ENCODE peak calls at places on chromosomes 13 and 19, in six cellular contexts. One of them, this sample, is unnamed.

GRCh38 chr19:38389101-38389925 is 816 bp downstream of the SPRED3 start:
- DNase-seq in CD4-positive, alpha-beta memory T cell: no peak
- DNase-seq in IMR-90: peak
- DNase-seq in tibial artery: peak
- DNase-seq in H1: no peak
- DNase-seq in cardiac fibroblast: peak
- DNase-seq in this sample: no peak

GRCh38 chr19:10533656-10534386 is 9.9 kb upstream of the ATG4D start:
- DNase-seq in IMR-90: peak
- DNase-seq in cardiac fibroblast: peak
- DNase-seq in H1: no peak
- DNase-seq in CD4-positive, alpha-beta memory T cell: no peak
- DNase-seq in tibial artery: no peak
- DNase-seq in this sample: peak

GRCh38 chr13:56735537-56735942 is 405.2 kb upstream of the PRR20A start:
- DNase-seq in tibial artery: no peak
- DNase-seq in CD4-positive, alpha-beta memory T cell: no peak
- DNase-seq in IMR-90: no peak
- DNase-seq in H1: no peak
- DNase-seq in cardiac fibroblast: no peak
- DNase-seq in this sample: no peak

GRCh38 chr13:112740502-112741131 is 50.8 kb downstream of the ATP11A start:
- DNase-seq in CD4-positive, alpha-beta memory T cell: no peak
- DNase-seq in tibial artery: peak
- DNase-seq in H1: no peak
- DNase-seq in IMR-90: peak
- DNase-seq in cardiac fibroblast: peak
- DNase-seq in this sample: no peak

GRCh38 chr13:48816696-48817095 is 159.0 kb upstream of the FNDC3A start:
- DNase-seq in H1: no peak
- DNase-seq in CD4-positive, alpha-beta memory T cell: no peak
- DNase-seq in cardiac fibroblast: no peak
- DNase-seq in tibial artery: no peak
- DNase-seq in IMR-90: peak
- DNase-seq in this sample: no peak

GRCh38 chr13:64272681-64273080 is 2857.0 kb upstream of the PCDH20 start:
- DNase-seq in cardiac fibroblast: peak
- DNase-seq in H1: no peak
- DNase-seq in CD4-positive, alpha-beta memory T cell: no peak
- DNase-seq in IMR-90: no peak
- DNase-seq in tibial artery: no peak
- DNase-seq in this sample: no peak

GRCh38 chr13:42876810-42877550 is 95.6 kb downstream of the FAM216B start:
- DNase-seq in H1: no peak
- DNase-seq in cardiac fibroblast: peak
- DNase-seq in tibial artery: no peak
- DNase-seq in CD4-positive, alpha-beta memory T cell: no peak
- DNase-seq in IMR-90: peak
- DNase-seq in this sample: peak

GRCh38 chr13:98848736-98849135 is 96.3 kb upstream of the SLC15A1 start:
- DNase-seq in CD4-positive, alpha-beta memory T cell: no peak
- DNase-seq in tibial artery: no peak
- DNase-seq in IMR-90: peak
- DNase-seq in cardiac fibroblast: no peak
- DNase-seq in H1: no peak
- DNase-seq in this sample: no peak

GRCh38 chr19:3818479-3818878 is 32.3 kb upstream of the MATK start:
- DNase-seq in tibial artery: no peak
- DNase-seq in IMR-90: peak
- DNase-seq in CD4-positive, alpha-beta memory T cell: no peak
- DNase-seq in H1: no peak
- DNase-seq in cardiac fibroblast: no peak
- DNase-seq in this sample: no peak

GRCh38 chr19:3665681-3666544 is 34.4 kb downstream of the PIP5K1C start:
- DNase-seq in IMR-90: no peak
- DNase-seq in tibial artery: peak
- DNase-seq in H1: no peak
- DNase-seq in CD4-positive, alpha-beta memory T cell: peak
- DNase-seq in cardiac fibroblast: peak
- DNase-seq in this sample: no peak

GRCh38 chr19:49689133-49690072 is at the start of gene ADM5:
- DNase-seq in tibial artery: no peak
- DNase-seq in IMR-90: no peak
- DNase-seq in H1: no peak
- DNase-seq in cardiac fibroblast: no peak
- DNase-seq in CD4-positive, alpha-beta memory T cell: no peak
- DNase-seq in this sample: no peak

GRCh38 chr19:39240421-39240820 is 4.4 kb downstream of the IFNL3 start:
- DNase-seq in cardiac fibroblast: no peak
- DNase-seq in H1: no peak
- DNase-seq in IMR-90: no peak
- DNase-seq in CD4-positive, alpha-beta memory T cell: no peak
- DNase-seq in tibial artery: no peak
- DNase-seq in this sample: no peak

GRCh38 chr19:6740589-6741348 is 1.3 kb downstream of the TRIP10 start:
- DNase-seq in CD4-positive, alpha-beta memory T cell: no peak
- DNase-seq in IMR-90: peak
- DNase-seq in cardiac fibroblast: peak
- DNase-seq in H1: no peak
- DNase-seq in tibial artery: peak
- DNase-seq in this sample: no peak

GRCh38 chr13:27857271-27857670 is 62.5 kb upstream of the PDX1 start:
- DNase-seq in cardiac fibroblast: no peak
- DNase-seq in H1: no peak
- DNase-seq in CD4-positive, alpha-beta memory T cell: no peak
- DNase-seq in IMR-90: no peak
- DNase-seq in tibial artery: no peak
- DNase-seq in this sample: no peak

GRCh38 chr19:48613024-48613851 is 1.6 kb downstream of the FAM83E start:
- DNase-seq in IMR-90: no peak
- DNase-seq in H1: no peak
- DNase-seq in CD4-positive, alpha-beta memory T cell: no peak
- DNase-seq in tibial artery: no peak
- DNase-seq in cardiac fibroblast: no peak
- DNase-seq in this sample: no peak

GRCh38 chr19:11872624-11873023 is 15.0 kb upstream of the ZNF69 start:
- DNase-seq in CD4-positive, alpha-beta memory T cell: no peak
- DNase-seq in IMR-90: no peak
- DNase-seq in cardiac fibroblast: no peak
- DNase-seq in tibial artery: no peak
- DNase-seq in H1: no peak
- DNase-seq in this sample: no peak

GRCh38 chr19:38736036-38736412 is 8.2 kb downstream of the CAPN12 start:
- DNase-seq in cardiac fibroblast: no peak
- DNase-seq in H1: no peak
- DNase-seq in tibial artery: peak
- DNase-seq in CD4-positive, alpha-beta memory T cell: peak
- DNase-seq in IMR-90: no peak
- DNase-seq in this sample: no peak

GRCh38 chr19:9171393-9171991 is 7.3 kb upstream of the OR7D2 start:
- DNase-seq in cardiac fibroblast: peak
- DNase-seq in IMR-90: no peak
- DNase-seq in CD4-positive, alpha-beta memory T cell: no peak
- DNase-seq in tibial artery: no peak
- DNase-seq in H1: no peak
- DNase-seq in this sample: no peak

GRCh38 chr19:53898680-53899341 is 10.3 kb upstream of the CACNG7 start:
- DNase-seq in tibial artery: no peak
- DNase-seq in cardiac fibroblast: no peak
- DNase-seq in IMR-90: no peak
- DNase-seq in H1: peak
- DNase-seq in CD4-positive, alpha-beta memory T cell: no peak
- DNase-seq in this sample: no peak

DNA sequence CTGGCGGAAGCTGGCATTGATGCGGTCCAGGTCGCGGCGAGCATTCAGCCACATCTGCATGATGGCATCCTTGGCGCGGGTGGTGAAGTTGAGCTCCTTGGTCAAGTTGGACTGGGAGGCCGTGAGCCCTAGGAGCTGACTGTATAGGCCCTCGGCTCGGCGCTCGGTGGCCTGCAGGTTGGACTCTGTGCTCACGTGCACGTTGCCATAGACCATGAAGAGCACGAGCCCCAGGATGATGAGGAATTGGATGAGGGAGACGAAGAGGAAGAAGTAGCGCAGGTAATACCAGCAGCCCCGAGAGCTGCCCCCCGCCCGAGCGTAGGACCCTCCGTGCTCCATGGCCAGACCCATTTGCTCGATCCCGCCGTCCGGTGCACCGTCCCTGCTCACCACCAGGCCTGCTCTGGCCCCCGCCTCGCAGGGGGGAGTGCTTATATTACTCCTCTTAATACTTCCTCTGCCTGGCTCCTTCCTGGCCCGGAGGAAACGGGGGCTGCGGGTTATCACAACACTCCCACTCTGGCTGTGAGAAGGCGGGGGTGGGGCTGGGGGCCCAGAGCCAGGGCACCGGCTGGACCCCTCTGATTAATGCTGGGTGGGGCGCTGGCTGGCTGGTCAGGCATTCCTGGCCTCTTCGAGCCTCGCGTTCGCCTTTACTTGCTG is at the start of gene PLVAP:
- DNase-seq in tibial artery: peak
- DNase-seq in cardiac fibroblast: no peak
- DNase-seq in H1: no peak
- DNase-seq in IMR-90: no peak
- DNase-seq in CD4-positive, alpha-beta memory T cell: no peak
- DNase-seq in this sample: no peak
- H3K4me3 ChIP-seq in tibial artery: peak
- H3K4me3 ChIP-seq in cardiac fibroblast: no peak
- H3K4me3 ChIP-seq in H1: no peak
- H3K4me3 ChIP-seq in IMR-90: no peak
- H3K4me3 ChIP-seq in CD4-positive, alpha-beta memory T cell: no peak
- H3K4me3 ChIP-seq in this sample: no peak

GRCh38 chr19:33063356-33064116 is 1.2 kb downstream of the RHPN2 start:
- DNase-seq in H1: no peak
- DNase-seq in CD4-positive, alpha-beta memory T cell: no peak
- DNase-seq in cardiac fibroblast: peak
- DNase-seq in tibial artery: no peak
- DNase-seq in IMR-90: peak
- DNase-seq in this sample: no peak
- H3K4me3 ChIP-seq in H1: peak
- H3K4me3 ChIP-seq in CD4-positive, alpha-beta memory T cell: no peak
- H3K4me3 ChIP-seq in cardiac fibroblast: peak
- H3K4me3 ChIP-seq in tibial artery: peak
- H3K4me3 ChIP-seq in IMR-90: peak
- H3K4me3 ChIP-seq in this sample: peak

GRCh38 chr13:66886248-66886647 is 343.9 kb downstream of the PCDH9 start:
- DNase-seq in IMR-90: no peak
- DNase-seq in H1: no peak
- DNase-seq in cardiac fibroblast: no peak
- DNase-seq in CD4-positive, alpha-beta memory T cell: no peak
- DNase-seq in tibial artery: no peak
- DNase-seq in this sample: no peak
- H3K4me3 ChIP-seq in IMR-90: no peak
- H3K4me3 ChIP-seq in H1: no peak
- H3K4me3 ChIP-seq in cardiac fibroblast: no peak
- H3K4me3 ChIP-seq in CD4-positive, alpha-beta memory T cell: no peak
- H3K4me3 ChIP-seq in tibial artery: no peak
- H3K4me3 ChIP-seq in this sample: no peak

GRCh38 chr13:97288486-97288900 is 66.4 kb downstream of the MBNL2 start:
- DNase-seq in tibial artery: no peak
- DNase-seq in CD4-positive, alpha-beta memory T cell: no peak
- DNase-seq in IMR-90: no peak
- DNase-seq in H1: no peak
- DNase-seq in cardiac fibroblast: no peak
- DNase-seq in this sample: no peak

GRCh38 chr13:97286317-97287046 is 64.3 kb downstream of the MBNL2 start:
- DNase-seq in IMR-90: no peak
- DNase-seq in H1: no peak
- DNase-seq in CD4-positive, alpha-beta memory T cell: no peak
- DNase-seq in cardiac fibroblast: no peak
- DNase-seq in tibial artery: no peak
- DNase-seq in this sample: no peak

GRCh38 chr13:97287047-97287383 is 64.9 kb downstream of the MBNL2 start:
- DNase-seq in IMR-90: no peak
- DNase-seq in H1: no peak
- DNase-seq in cardiac fibroblast: no peak
- DNase-seq in CD4-positive, alpha-beta memory T cell: no peak
- DNase-seq in tibial artery: no peak
- DNase-seq in this sample: no peak

GRCh38 chr13:97285221-97285955 is 63.3 kb downstream of the MBNL2 start:
- DNase-seq in tibial artery: no peak
- DNase-seq in H1: no peak
- DNase-seq in cardiac fibroblast: no peak
- DNase-seq in IMR-90: no peak
- DNase-seq in CD4-positive, alpha-beta memory T cell: no peak
- DNase-seq in this sample: no peak

GRCh38 chr13:97289514-97290298 is 67.6 kb downstream of the MBNL2 start:
- DNase-seq in H1: no peak
- DNase-seq in IMR-90: no peak
- DNase-seq in CD4-positive, alpha-beta memory T cell: no peak
- DNase-seq in tibial artery: no peak
- DNase-seq in cardiac fibroblast: no peak
- DNase-seq in this sample: no peak
- H3K4me3 ChIP-seq in H1: no peak
- H3K4me3 ChIP-seq in IMR-90: no peak
- H3K4me3 ChIP-seq in CD4-positive, alpha-beta memory T cell: no peak
- H3K4me3 ChIP-seq in tibial artery: no peak
- H3K4me3 ChIP-seq in cardiac fibroblast: no peak
- H3K4me3 ChIP-seq in this sample: no peak